ENCODE peak calls at places on chromosome 1, in five cellular contexts. One of them, this sample, is unnamed.
A peak's percentile ranks its signal among the peaks of the same experiment; 100 is the strongest.

GRCh38 chr1:28719332-28719619 is 17.5 kb upstream of the YTHDF2 start:
- DNase-seq in AG20443: no peak
- DNase-seq in HS-27A: no peak
- DNase-seq in iris pigment epithelial cell: no peak
- DNase-seq in CD8-positive, alpha-beta memory T cell: no peak
- DNase-seq in this sample: no peak

GRCh38 chr1:162368451-162368850 is 8.2 kb downstream of the SPATA46 start:
- DNase-seq in CD8-positive, alpha-beta memory T cell: no peak
- DNase-seq in AG20443: no peak
- DNase-seq in HS-27A: no peak
- DNase-seq in iris pigment epithelial cell: no peak
- DNase-seq in this sample: no peak

GRCh38 chr1:177209357-177209756 is 38.6 kb downstream of the BRINP2 start:
- DNase-seq in AG20443: peak; percentile 95
- DNase-seq in CD8-positive, alpha-beta memory T cell: no peak
- DNase-seq in iris pigment epithelial cell: peak; percentile 99
- DNase-seq in HS-27A: peak; percentile 4
- DNase-seq in this sample: peak; percentile 77

GRCh38 chr1:26827663-26828062 is 1.2 kb downstream of the ZDHHC18 start:
- DNase-seq in HS-27A: no peak
- DNase-seq in CD8-positive, alpha-beta memory T cell: no peak
- DNase-seq in AG20443: no peak
- DNase-seq in iris pigment epithelial cell: no peak
- DNase-seq in this sample: no peak

GRCh38 chr1:162756523-162756922 is 34.0 kb upstream of the HSD17B7 start:
- DNase-seq in iris pigment epithelial cell: peak; percentile 56
- DNase-seq in HS-27A: no peak
- DNase-seq in CD8-positive, alpha-beta memory T cell: no peak
- DNase-seq in AG20443: peak; percentile 27
- DNase-seq in this sample: no peak

GRCh38 chr1:52551476-52552235 is 1.2 kb downstream of the TUT4 start:
- DNase-seq in AG20443: no peak
- DNase-seq in HS-27A: peak; percentile 31
- DNase-seq in CD8-positive, alpha-beta memory T cell: peak; percentile 56
- DNase-seq in iris pigment epithelial cell: peak; percentile 55
- DNase-seq in this sample: no peak

GRCh38 chr1:67753776-67754525 is 69.0 kb downstream of the GADD45A start:
- DNase-seq in iris pigment epithelial cell: no peak
- DNase-seq in CD8-positive, alpha-beta memory T cell: no peak
- DNase-seq in AG20443: no peak
- DNase-seq in HS-27A: no peak
- DNase-seq in this sample: no peak

GRCh38 chr1:86846166-86846647 is 67.7 kb downstream of the SELENOF start:
- DNase-seq in HS-27A: peak; percentile 9
- DNase-seq in iris pigment epithelial cell: peak; percentile 91
- DNase-seq in AG20443: peak; percentile 60
- DNase-seq in CD8-positive, alpha-beta memory T cell: no peak
- DNase-seq in this sample: no peak

GRCh38 chr1:65174585-65174984 is 26.6 kb downstream of the AK4 start:
- DNase-seq in AG20443: peak; percentile 91
- DNase-seq in HS-27A: peak; percentile 85
- DNase-seq in iris pigment epithelial cell: peak; percentile 99
- DNase-seq in CD8-positive, alpha-beta memory T cell: no peak
- DNase-seq in this sample: no peak

GRCh38 chr1:22955146-22955545 is 17.5 kb downstream of the LACTBL1 start:
- DNase-seq in HS-27A: no peak
- DNase-seq in AG20443: no peak
- DNase-seq in CD8-positive, alpha-beta memory T cell: no peak
- DNase-seq in iris pigment epithelial cell: no peak
- DNase-seq in this sample: no peak

GRCh38 chr1:79633456-79633855 is 626.9 kb upstream of the ADGRL4 start:
- DNase-seq in iris pigment epithelial cell: peak; percentile 35
- DNase-seq in AG20443: peak; percentile 47
- DNase-seq in HS-27A: no peak
- DNase-seq in CD8-positive, alpha-beta memory T cell: no peak
- DNase-seq in this sample: no peak

GRCh38 chr1:92820024-92820423 is 11.8 kb upstream of the RPL5 start:
- DNase-seq in CD8-positive, alpha-beta memory T cell: no peak
- DNase-seq in iris pigment epithelial cell: no peak
- DNase-seq in HS-27A: no peak
- DNase-seq in AG20443: peak; percentile 56
- DNase-seq in this sample: no peak

GRCh38 chr1:55257958-55258357 is 42.8 kb upstream of the USP24 start:
- DNase-seq in iris pigment epithelial cell: peak; percentile 53
- DNase-seq in HS-27A: no peak
- DNase-seq in AG20443: no peak
- DNase-seq in CD8-positive, alpha-beta memory T cell: peak; percentile 79
- DNase-seq in this sample: no peak

GRCh38 chr1:11944358-11944981 is 10.0 kb downstream of the PLOD1 start:
- DNase-seq in AG20443: no peak
- DNase-seq in HS-27A: no peak
- DNase-seq in CD8-positive, alpha-beta memory T cell: no peak
- DNase-seq in iris pigment epithelial cell: peak; percentile 43
- DNase-seq in this sample: no peak

GRCh38 chr1:231918239-231919015 is 291.8 kb downstream of the DISC1 start:
- DNase-seq in AG20443: peak; percentile 50
- DNase-seq in CD8-positive, alpha-beta memory T cell: peak; percentile 53
- DNase-seq in HS-27A: no peak
- DNase-seq in iris pigment epithelial cell: peak; percentile 66
- DNase-seq in this sample: no peak

GRCh38 chr1:169049258-169049936 is 57.1 kb upstream of the ATP1B1 start:
- DNase-seq in HS-27A: no peak
- DNase-seq in iris pigment epithelial cell: no peak
- DNase-seq in CD8-positive, alpha-beta memory T cell: no peak
- DNase-seq in AG20443: no peak
- DNase-seq in this sample: no peak

GRCh38 chr1:94593611-94594010 is 52.1 kb upstream of the F3 start:
- DNase-seq in HS-27A: no peak
- DNase-seq in iris pigment epithelial cell: no peak
- DNase-seq in AG20443: no peak
- DNase-seq in CD8-positive, alpha-beta memory T cell: no peak
- DNase-seq in this sample: no peak

This sample was measured in coronary artery.